ENCODE peak calls at places on chromosomes 11 and 22, in four cellular contexts. One of them, this sample, is unnamed.

GRCh38 chr11:9573775-9574555 is 495 bp downstream of the WEE1 start:
- DNase-seq in HepG2: no peak
- DNase-seq in transverse colon: peak; percentile 32
- DNase-seq in sigmoid colon: no peak
- DNase-seq in this sample: peak; percentile 89

GRCh38 chr22:44881624-44882023 is 128.2 kb downstream of the PHF21B start:
- DNase-seq in transverse colon: no peak
- DNase-seq in HepG2: no peak
- DNase-seq in sigmoid colon: peak; percentile 34
- DNase-seq in this sample: peak; percentile 45

GRCh38 chr11:47669856-47670255 is 27.5 kb upstream of the MTCH2 start:
- DNase-seq in HepG2: no peak
- DNase-seq in sigmoid colon: no peak
- DNase-seq in transverse colon: no peak
- DNase-seq in this sample: no peak

GRCh38 chr22:37077802-37078448 is 26.4 kb downstream of the KCTD17 start:
- DNase-seq in HepG2: peak; percentile 29
- DNase-seq in transverse colon: peak; percentile 75
- DNase-seq in sigmoid colon: no peak
- DNase-seq in this sample: peak; percentile 93

GRCh38 chr11:96001037-96001436 is 77.1 kb upstream of the MTMR2 start:
- DNase-seq in transverse colon: peak; percentile 60
- DNase-seq in sigmoid colon: peak; percentile 94
- DNase-seq in HepG2: no peak
- DNase-seq in this sample: no peak

GRCh38 chr11:13335319-13335718 is 57.7 kb downstream of the BMAL1 start:
- DNase-seq in transverse colon: peak; percentile 68
- DNase-seq in sigmoid colon: peak; percentile 72
- DNase-seq in HepG2: peak; percentile 49
- DNase-seq in this sample: no peak

GRCh38 chr22:17633217-17633997 is 4.9 kb upstream of the ATP6V1E1 start:
- DNase-seq in sigmoid colon: no peak
- DNase-seq in transverse colon: no peak
- DNase-seq in HepG2: peak; percentile 85
- DNase-seq in this sample: no peak

GRCh38 chr11:62337682-62338181 is 484 bp downstream of the ASRGL1 start:
- DNase-seq in HepG2: no peak
- DNase-seq in transverse colon: peak; percentile 35
- DNase-seq in sigmoid colon: no peak
- DNase-seq in this sample: peak; percentile 80

GRCh38 chr11:119188067-119188466 is 2.8 kb downstream of the NHERF4 start:
- DNase-seq in transverse colon: no peak
- DNase-seq in sigmoid colon: no peak
- DNase-seq in HepG2: no peak
- DNase-seq in this sample: no peak

GRCh38 chr22:49178246-49179005 is 649.2 kb downstream of the BRD1 start:
- DNase-seq in sigmoid colon: no peak
- DNase-seq in transverse colon: no peak
- DNase-seq in HepG2: no peak
- DNase-seq in this sample: peak; percentile 61

GRCh38 chr22:49176956-49177355 is 650.7 kb downstream of the BRD1 start:
- DNase-seq in transverse colon: no peak
- DNase-seq in HepG2: no peak
- DNase-seq in sigmoid colon: no peak
- DNase-seq in this sample: no peak

GRCh38 chr22:49179175-49179574 is 648.5 kb downstream of the BRD1 start:
- DNase-seq in sigmoid colon: no peak
- DNase-seq in HepG2: no peak
- DNase-seq in transverse colon: no peak
- DNase-seq in this sample: peak; percentile 58

GRCh38 chr22:49179886-49180682 is 647.6 kb downstream of the BRD1 start:
- DNase-seq in transverse colon: no peak
- DNase-seq in HepG2: no peak
- DNase-seq in sigmoid colon: no peak
- DNase-seq in this sample: peak; percentile 58

DNA sequence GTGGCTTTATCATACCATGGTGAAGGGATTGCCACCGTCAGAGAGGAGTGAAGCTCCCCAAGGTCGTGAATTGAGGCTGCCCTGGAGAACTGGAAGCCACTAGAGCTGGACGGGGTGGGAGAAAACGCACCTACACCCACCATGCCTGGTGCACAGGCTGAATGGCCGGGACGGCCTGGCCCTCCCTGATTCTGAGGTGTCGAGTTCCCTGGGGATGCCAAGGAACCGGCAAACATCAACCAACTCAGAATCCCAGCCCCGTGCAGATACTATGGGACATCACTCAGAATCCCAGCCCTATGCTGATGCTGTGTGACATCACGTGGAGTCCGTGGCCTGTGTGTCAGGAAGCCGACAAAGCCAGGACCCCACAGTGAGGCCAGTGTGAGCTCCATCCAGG is 650.0 kb downstream of the BRD1 start:
- DNase-seq in HepG2: no peak
- DNase-seq in sigmoid colon: no peak
- DNase-seq in transverse colon: no peak
- DNase-seq in this sample: no peak
- H3K9me3 ChIP-seq in HepG2: no peaks in the 10 kb centered on the region
- H3K9me3 ChIP-seq in sigmoid colon: no peaks in the 10 kb centered on the region
- H3K9me3 ChIP-seq in transverse colon: no peaks in the 10 kb centered on the region
- H3K9me3 ChIP-seq in this sample: no peaks in the 10 kb centered on the region

DNA sequence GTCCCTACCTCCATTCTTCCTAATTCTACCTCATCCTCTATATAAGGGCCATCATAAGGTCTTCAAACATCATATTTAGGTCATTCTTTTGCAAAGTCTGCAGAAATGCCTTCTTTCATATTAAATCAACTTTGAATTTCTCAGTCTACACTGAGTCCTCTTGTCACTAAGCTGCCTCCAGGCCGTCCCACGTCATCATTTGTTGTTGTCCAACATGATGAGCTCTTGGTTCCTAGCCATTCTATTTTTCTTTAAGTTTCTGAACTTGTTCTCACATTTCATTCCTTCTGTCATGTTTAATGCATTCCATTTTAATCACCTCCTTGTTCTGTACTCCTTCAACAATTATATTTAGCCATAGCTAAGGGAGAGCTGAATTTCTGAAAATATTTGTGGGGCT is 59.2 kb upstream of the PGR start:
- DNase-seq in HepG2: no peak
- DNase-seq in transverse colon: no peak
- DNase-seq in sigmoid colon: no peak
- DNase-seq in this sample: no peak
- H3K27ac ChIP-seq in HepG2: no peak overlapping the region
- H3K27ac ChIP-seq in transverse colon: no peak overlapping the region
- H3K27ac ChIP-seq in sigmoid colon: peak overlapping the region; percentile 56
- H3K27ac ChIP-seq in this sample: no peak overlapping the region

DNA sequence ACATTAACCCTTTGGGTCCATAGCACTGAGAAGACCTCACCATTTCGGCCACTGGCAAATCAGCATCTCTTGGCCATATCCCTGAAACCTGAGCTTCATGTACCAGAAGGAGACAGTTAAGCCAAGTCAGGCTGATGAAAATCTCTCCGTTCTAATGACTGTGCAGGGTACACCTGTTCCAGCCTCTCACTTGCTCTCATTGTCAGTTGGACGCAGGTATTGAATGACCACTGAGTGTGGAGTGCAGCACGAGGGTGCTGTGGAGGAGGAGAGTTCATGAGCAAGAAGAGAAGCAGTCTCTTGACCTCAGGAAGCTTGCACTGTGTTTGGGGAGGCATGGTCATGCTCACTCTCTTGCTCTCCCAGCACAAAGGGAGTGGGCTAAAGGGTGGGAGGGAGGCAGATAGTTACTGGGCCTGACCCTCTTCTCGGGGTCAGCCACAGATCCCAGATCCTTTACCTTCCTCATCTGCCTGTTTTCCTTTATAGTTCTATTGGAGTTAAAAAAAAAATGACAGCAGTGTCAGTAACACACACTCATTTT is 65.2 kb downstream of the ZBTB16 start:
- DNase-seq in HepG2: no peak
- DNase-seq in sigmoid colon: no peak
- DNase-seq in transverse colon: no peak
- DNase-seq in this sample: no peak
- TF ChIP-seq POLR2AphosphoS5 in HepG2: no peak
- TF ChIP-seq POLR2AphosphoS5 in sigmoid colon: no peak
- TF ChIP-seq POLR2AphosphoS5 in transverse colon: no peak
- TF ChIP-seq POLR2AphosphoS5 in this sample: no peak

DNA sequence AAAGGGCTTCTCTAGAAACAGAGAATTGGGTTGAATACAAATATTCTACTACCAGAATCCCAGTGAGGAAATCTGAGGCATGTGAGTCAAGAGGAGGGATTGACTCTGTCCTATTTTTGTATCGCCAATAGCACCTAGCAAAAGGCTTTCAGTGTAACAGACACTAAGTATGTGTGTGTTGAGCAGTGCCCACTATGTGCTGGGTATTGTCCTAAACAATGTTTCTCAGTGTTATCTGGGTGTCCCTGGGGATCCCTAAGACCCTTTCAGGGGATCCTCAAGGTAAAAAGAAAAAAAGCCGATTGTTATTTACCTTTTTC is 21.0 kb upstream of the RBFOX2 start:
- DNase-seq in HepG2: no peak
- DNase-seq in sigmoid colon: no peak
- DNase-seq in transverse colon: no peak
- DNase-seq in this sample: no peak
- H3K9me3 ChIP-seq in HepG2: no peaks in the 10 kb centered on the region
- H3K9me3 ChIP-seq in sigmoid colon: no peaks in the 10 kb centered on the region
- H3K9me3 ChIP-seq in transverse colon: no peaks in the 10 kb centered on the region
- H3K9me3 ChIP-seq in this sample: no peaks in the 10 kb centered on the region

DNA sequence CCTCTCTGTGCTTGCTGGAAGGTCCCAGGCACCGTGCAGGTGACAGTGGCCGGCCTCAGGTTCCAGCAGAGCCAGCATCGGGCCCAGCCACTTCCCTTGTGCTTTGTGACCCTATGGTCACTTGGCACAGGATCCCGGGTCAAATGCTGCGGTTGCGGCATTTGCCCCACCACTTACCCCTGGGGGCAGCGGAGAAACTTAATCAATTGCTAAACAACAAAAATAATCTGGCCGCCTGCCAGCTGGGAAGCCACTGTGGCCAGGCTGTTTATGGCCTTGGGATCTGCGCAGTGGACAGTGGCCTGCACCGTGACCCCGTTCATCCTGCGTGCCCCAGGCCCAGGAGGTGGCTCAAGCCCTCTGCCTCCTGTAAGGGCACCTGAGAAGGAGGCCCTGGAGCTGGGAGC is 65.0 kb downstream of the LRP5 start:
- DNase-seq in sigmoid colon: no peak
- DNase-seq in HepG2: no peak
- DNase-seq in transverse colon: no peak
- DNase-seq in this sample: no peak
- H3K27ac ChIP-seq in sigmoid colon: peak overlapping the region; percentile 92
- H3K27ac ChIP-seq in HepG2: no peak overlapping the region
- H3K27ac ChIP-seq in transverse colon: no peak overlapping the region
- H3K27ac ChIP-seq in this sample: no peak overlapping the region

GRCh38 chr11:112364962-112365481 is 104.4 kb upstream of the PLET1 start:
- DNase-seq in sigmoid colon: peak; percentile 85
- DNase-seq in HepG2: peak; percentile 46
- DNase-seq in transverse colon: peak; percentile 35
- DNase-seq in this sample: no peak
- TF ChIP-seq POLR2AphosphoS5 in sigmoid colon: peak; percentile 79
- TF ChIP-seq POLR2AphosphoS5 in HepG2: no peak
- TF ChIP-seq POLR2AphosphoS5 in transverse colon: peak; percentile 85
- TF ChIP-seq POLR2AphosphoS5 in this sample: no peak

GRCh38 chr22:47647720-47648119 is 885.3 kb downstream of the TBC1D22A start:
- DNase-seq in transverse colon: no peak
- DNase-seq in HepG2: no peak
- DNase-seq in sigmoid colon: no peak
- DNase-seq in this sample: no peak

GRCh38 chr22:47647181-47647580 is 884.7 kb downstream of the TBC1D22A start:
- DNase-seq in HepG2: no peak
- DNase-seq in sigmoid colon: no peak
- DNase-seq in transverse colon: no peak
- DNase-seq in this sample: no peak

GRCh38 chr22:47651216-47651987 is 889.0 kb downstream of the TBC1D22A start:
- DNase-seq in transverse colon: no peak
- DNase-seq in HepG2: no peak
- DNase-seq in sigmoid colon: no peak
- DNase-seq in this sample: no peak

DNA sequence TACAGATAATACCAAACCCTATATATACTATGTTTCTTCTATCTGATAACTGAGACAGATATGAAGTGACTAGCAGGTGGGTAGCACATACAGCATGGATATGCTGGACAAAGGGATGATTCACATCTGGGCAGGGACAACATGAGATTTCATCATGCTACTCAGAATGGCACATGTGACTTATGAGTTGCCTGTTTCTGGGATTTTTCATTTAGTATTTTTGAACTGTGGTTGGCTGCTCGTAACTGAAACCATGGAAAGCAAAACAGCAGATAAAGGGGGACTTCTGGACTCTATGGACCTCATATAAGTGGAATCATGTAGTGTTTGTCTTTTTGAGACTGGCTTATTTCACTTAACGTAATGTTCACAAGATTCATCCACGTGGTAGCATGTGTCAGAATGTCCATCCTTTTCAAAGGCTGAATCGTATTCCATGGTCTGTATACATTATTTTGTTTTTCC is 883.0 kb downstream of the TBC1D22A start:
- DNase-seq in sigmoid colon: no peak
- DNase-seq in HepG2: no peak
- DNase-seq in transverse colon: no peak
- DNase-seq in this sample: no peak
- H3K9me3 ChIP-seq in sigmoid colon: no peaks in the 10 kb centered on the region
- H3K9me3 ChIP-seq in HepG2: no peaks in the 10 kb centered on the region
- H3K9me3 ChIP-seq in transverse colon: no peaks in the 10 kb centered on the region
- H3K9me3 ChIP-seq in this sample: no peaks in the 10 kb centered on the region

GRCh38 chr11:11540157-11540556 is 81.6 kb downstream of the GALNT18 start:
- DNase-seq in sigmoid colon: no peak
- DNase-seq in transverse colon: no peak
- DNase-seq in HepG2: no peak
- DNase-seq in this sample: no peak
- H3K27ac ChIP-seq in sigmoid colon: no peak overlapping the region
- H3K27ac ChIP-seq in transverse colon: no peak overlapping the region
- H3K27ac ChIP-seq in HepG2: no peak overlapping the region
- H3K27ac ChIP-seq in this sample: no peak overlapping the region

GRCh38 chr11:73308963-73309960 is 1.2 kb downstream of the ARHGEF17 start:
- DNase-seq in HepG2: peak; percentile 92
- DNase-seq in transverse colon: peak; percentile 84
- DNase-seq in sigmoid colon: peak; percentile 98
- DNase-seq in this sample: peak; percentile 91

GRCh38 chr11:73308003-73308962 is at the start of gene ARHGEF17:
- DNase-seq in transverse colon: peak; percentile 72
- DNase-seq in sigmoid colon: peak; percentile 90
- DNase-seq in HepG2: peak; percentile 78
- DNase-seq in this sample: peak; percentile 87

GRCh38 chr11:73306977-73307322 is 1.1 kb upstream of the ARHGEF17 start:
- DNase-seq in transverse colon: no peak
- DNase-seq in sigmoid colon: no peak
- DNase-seq in HepG2: no peak
- DNase-seq in this sample: no peak

GRCh38 chr11:73306069-73306468 is 2.0 kb upstream of the ARHGEF17 start:
- DNase-seq in sigmoid colon: no peak
- DNase-seq in transverse colon: no peak
- DNase-seq in HepG2: no peak
- DNase-seq in this sample: no peak

GRCh38 chr11:73307323-73308002 is 613 bp upstream of the ARHGEF17 start:
- DNase-seq in transverse colon: peak; percentile 97
- DNase-seq in sigmoid colon: peak; percentile 99
- DNase-seq in HepG2: peak; percentile 95
- DNase-seq in this sample: peak; percentile 97
- TF ChIP-seq POLR2AphosphoS5 in transverse colon: peak; percentile 78
- TF ChIP-seq POLR2AphosphoS5 in sigmoid colon: peak; percentile 78
- TF ChIP-seq POLR2AphosphoS5 in HepG2: peak; percentile 61
- TF ChIP-seq POLR2AphosphoS5 in this sample: peak; percentile 69